ENCODE peak calls at places on chromosome 10, in five cellular contexts. One of them, this sample, is unnamed. For H3K4me1, the result is how much of the 10 kb centered on the place peaks cover.

GRCh38 chr10:124223711-124224085 is 130.3 kb upstream of the CHST15 start:
- DNase-seq in right atrium auricular region: no peak
- DNase-seq in kidney: no peak
- DNase-seq in small intestine: no peak
- DNase-seq in breast epithelium: no peak
- DNase-seq in this sample: no peak

GRCh38 chr10:101777085-101777856 is 1.4 kb upstream of the FGF8 start:
- DNase-seq in right atrium auricular region: no peak
- DNase-seq in kidney: peak
- DNase-seq in small intestine: no peak
- DNase-seq in breast epithelium: no peak
- DNase-seq in this sample: no peak

GRCh38 chr10:98587156-98587555 is 140.4 kb upstream of the HPS1 start:
- DNase-seq in right atrium auricular region: no peak
- DNase-seq in kidney: no peak
- DNase-seq in small intestine: no peak
- DNase-seq in breast epithelium: no peak
- DNase-seq in this sample: no peak

GRCh38 chr10:99676435-99676834 is 17.1 kb downstream of the ENTPD7 start:
- DNase-seq in right atrium auricular region: no peak
- DNase-seq in kidney: no peak
- DNase-seq in small intestine: peak
- DNase-seq in breast epithelium: no peak
- DNase-seq in this sample: no peak

GRCh38 chr10:132698761-132699391 is 87.1 kb downstream of the NKX6-2 start:
- DNase-seq in right atrium auricular region: no peak
- DNase-seq in kidney: peak
- DNase-seq in small intestine: no peak
- DNase-seq in breast epithelium: peak
- DNase-seq in this sample: no peak

GRCh38 chr10:21318768-21319167 is 206.7 kb downstream of the SKIDA1 start:
- DNase-seq in right atrium auricular region: no peak
- DNase-seq in kidney: no peak
- DNase-seq in small intestine: no peak
- DNase-seq in breast epithelium: no peak
- DNase-seq in this sample: no peak

GRCh38 chr10:103693070-103693811 is 162.1 kb downstream of the SH3PXD2A start:
- DNase-seq in right atrium auricular region: no peak
- DNase-seq in kidney: no peak
- DNase-seq in small intestine: peak
- DNase-seq in breast epithelium: no peak
- DNase-seq in this sample: no peak

GRCh38 chr10:133159950-133160812 is at the start of gene KNDC1:
- DNase-seq in right atrium auricular region: no peak
- DNase-seq in kidney: peak
- DNase-seq in small intestine: no peak
- DNase-seq in breast epithelium: peak
- DNase-seq in this sample: no peak

GRCh38 chr10:46525177-46525823 is 31.2 kb downstream of the GPRIN2 start:
- DNase-seq in right atrium auricular region: no peak
- DNase-seq in kidney: no peak
- DNase-seq in small intestine: no peak
- DNase-seq in breast epithelium: peak
- DNase-seq in this sample: no peak

GRCh38 chr10:19702215-19702614 is 114.0 kb upstream of the PLXDC2 start:
- DNase-seq in right atrium auricular region: no peak
- DNase-seq in kidney: no peak
- DNase-seq in small intestine: no peak
- DNase-seq in breast epithelium: no peak
- DNase-seq in this sample: no peak

GRCh38 chr10:34031410-34031809 is 696.9 kb upstream of the NRP1 start:
- DNase-seq in right atrium auricular region: peak
- DNase-seq in kidney: no peak
- DNase-seq in small intestine: no peak
- DNase-seq in breast epithelium: no peak
- DNase-seq in this sample: no peak

GRCh38 chr10:3908183-3908582 is 123.2 kb upstream of the KLF6 start:
- DNase-seq in right atrium auricular region: no peak
- DNase-seq in kidney: no peak
- DNase-seq in small intestine: no peak
- DNase-seq in breast epithelium: no peak
- DNase-seq in this sample: no peak

GRCh38 chr10:22475527-22475856 is 130.2 kb downstream of the SPAG6 start:
- DNase-seq in right atrium auricular region: no peak
- DNase-seq in kidney: no peak
- DNase-seq in small intestine: no peak
- DNase-seq in breast epithelium: no peak
- DNase-seq in this sample: no peak
- H3K4me3 ChIP-seq in right atrium auricular region: no peak
- H3K4me3 ChIP-seq in kidney: peak
- H3K4me3 ChIP-seq in small intestine: no peak
- H3K4me3 ChIP-seq in breast epithelium: peak
- H3K4me3 ChIP-seq in this sample: peak

GRCh38 chr10:119495545-119495944 is 47.0 kb downstream of the RGS10 start:
- DNase-seq in right atrium auricular region: no peak
- DNase-seq in kidney: no peak
- DNase-seq in small intestine: no peak
- DNase-seq in breast epithelium: no peak
- DNase-seq in this sample: no peak
- H3K4me1 ChIP-seq in right atrium auricular region: under half
- H3K4me1 ChIP-seq in kidney: under half
- H3K4me1 ChIP-seq in small intestine: under half
- H3K4me1 ChIP-seq in breast epithelium: under half
- H3K4me1 ChIP-seq in this sample: under half

GRCh38 chr10:58439632-58440364 is 54.6 kb downstream of the TFAM start:
- DNase-seq in right atrium auricular region: no peak
- DNase-seq in kidney: no peak
- DNase-seq in small intestine: no peak
- DNase-seq in breast epithelium: no peak
- DNase-seq in this sample: no peak

GRCh38 chr10:58438986-58439385 is 53.8 kb downstream of the TFAM start:
- DNase-seq in right atrium auricular region: no peak
- DNase-seq in kidney: no peak
- DNase-seq in small intestine: no peak
- DNase-seq in breast epithelium: no peak
- DNase-seq in this sample: no peak

GRCh38 chr10:58436071-58436470 is 50.9 kb downstream of the TFAM start:
- DNase-seq in right atrium auricular region: no peak
- DNase-seq in kidney: no peak
- DNase-seq in small intestine: peak
- DNase-seq in breast epithelium: no peak
- DNase-seq in this sample: no peak

GRCh38 chr10:58440484-58440883 is 55.3 kb downstream of the TFAM start:
- DNase-seq in right atrium auricular region: no peak
- DNase-seq in kidney: no peak
- DNase-seq in small intestine: no peak
- DNase-seq in breast epithelium: no peak
- DNase-seq in this sample: no peak

GRCh38 chr10:58438340-58438739 is 53.1 kb downstream of the TFAM start:
- DNase-seq in right atrium auricular region: no peak
- DNase-seq in kidney: no peak
- DNase-seq in small intestine: no peak
- DNase-seq in breast epithelium: no peak
- DNase-seq in this sample: no peak
- H3K4me3 ChIP-seq in right atrium auricular region: no peak
- H3K4me3 ChIP-seq in kidney: peak
- H3K4me3 ChIP-seq in small intestine: no peak
- H3K4me3 ChIP-seq in breast epithelium: no peak
- H3K4me3 ChIP-seq in this sample: no peak

DNA sequence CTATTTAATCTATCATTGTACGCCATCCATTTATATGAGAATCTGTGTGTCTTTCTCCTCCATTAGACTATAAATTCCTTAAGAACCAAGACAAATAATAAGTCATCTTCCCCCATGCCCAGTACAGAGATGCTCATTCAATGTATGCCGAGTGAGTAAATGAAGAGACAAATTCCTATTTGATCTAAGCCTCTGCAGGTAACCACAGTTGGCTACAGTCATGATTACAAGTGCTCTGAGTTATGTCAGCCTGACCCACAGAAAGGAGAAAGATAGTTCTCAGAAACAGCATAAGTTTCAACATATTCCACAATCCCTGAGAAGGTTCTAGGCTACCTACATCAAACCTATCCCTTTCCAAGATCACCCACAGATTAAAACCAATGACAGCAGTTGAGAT is 46.1 kb downstream of the MPP7 start:
- DNase-seq in right atrium auricular region: no peak
- DNase-seq in kidney: no peak
- DNase-seq in small intestine: no peak
- DNase-seq in breast epithelium: no peak
- DNase-seq in this sample: no peak
- H3K4me1 ChIP-seq in right atrium auricular region: under half
- H3K4me1 ChIP-seq in kidney: under half
- H3K4me1 ChIP-seq in small intestine: under half
- H3K4me1 ChIP-seq in breast epithelium: under half
- H3K4me1 ChIP-seq in this sample: under half

GRCh38 chr10:88928254-88928653 is 24.3 kb downstream of the ACTA2 start:
- DNase-seq in right atrium auricular region: no peak
- DNase-seq in kidney: no peak
- DNase-seq in small intestine: no peak
- DNase-seq in breast epithelium: no peak
- DNase-seq in this sample: no peak
- H3K4me3 ChIP-seq in right atrium auricular region: no peak
- H3K4me3 ChIP-seq in kidney: no peak
- H3K4me3 ChIP-seq in small intestine: no peak
- H3K4me3 ChIP-seq in breast epithelium: no peak
- H3K4me3 ChIP-seq in this sample: no peak

GRCh38 chr10:122486396-122487080 is 25.2 kb downstream of the HTRA1 start:
- DNase-seq in right atrium auricular region: no peak
- DNase-seq in kidney: no peak
- DNase-seq in small intestine: no peak
- DNase-seq in breast epithelium: no peak
- DNase-seq in this sample: no peak
- H3K4me1 ChIP-seq in right atrium auricular region: under half
- H3K4me1 ChIP-seq in kidney: under half
- H3K4me1 ChIP-seq in small intestine: under half
- H3K4me1 ChIP-seq in breast epithelium: under half
- H3K4me1 ChIP-seq in this sample: under half

GRCh38 chr10:44383749-44384600 is 922 bp downstream of the CXCL12 start:
- DNase-seq in right atrium auricular region: peak
- DNase-seq in kidney: peak
- DNase-seq in small intestine: no peak
- DNase-seq in breast epithelium: no peak
- DNase-seq in this sample: no peak
- H3K4me3 ChIP-seq in right atrium auricular region: peak
- H3K4me3 ChIP-seq in kidney: peak
- H3K4me3 ChIP-seq in small intestine: peak
- H3K4me3 ChIP-seq in breast epithelium: peak
- H3K4me3 ChIP-seq in this sample: peak

GRCh38 chr10:68333452-68333851 is 724 bp upstream of the PBLD start:
- DNase-seq in right atrium auricular region: no peak
- DNase-seq in kidney: no peak
- DNase-seq in small intestine: no peak
- DNase-seq in breast epithelium: no peak
- DNase-seq in this sample: no peak

GRCh38 chr10:68332259-68333057 is at the start of gene PBLD:
- DNase-seq in right atrium auricular region: peak
- DNase-seq in kidney: peak
- DNase-seq in small intestine: peak
- DNase-seq in breast epithelium: peak
- DNase-seq in this sample: no peak

GRCh38 chr10:68334672-68335467 is 2.1 kb upstream of the PBLD start:
- DNase-seq in right atrium auricular region: no peak
- DNase-seq in kidney: no peak
- DNase-seq in small intestine: no peak
- DNase-seq in breast epithelium: no peak
- DNase-seq in this sample: no peak

GRCh38 chr10:68333058-68333395 is 299 bp upstream of the PBLD start:
- DNase-seq in right atrium auricular region: no peak
- DNase-seq in kidney: no peak
- DNase-seq in small intestine: no peak
- DNase-seq in breast epithelium: no peak
- DNase-seq in this sample: no peak

GRCh38 chr10:68333905-68334431 is 1.2 kb upstream of the PBLD start:
- DNase-seq in right atrium auricular region: no peak
- DNase-seq in kidney: no peak
- DNase-seq in small intestine: no peak
- DNase-seq in breast epithelium: no peak
- DNase-seq in this sample: no peak
- H3K4me1 ChIP-seq in right atrium auricular region: under half
- H3K4me1 ChIP-seq in kidney: under half
- H3K4me1 ChIP-seq in small intestine: under half
- H3K4me1 ChIP-seq in breast epithelium: under half
- H3K4me1 ChIP-seq in this sample: under half

GRCh38 chr10:61391281-61391680 is 61.9 kb downstream of the TMEM26 start:
- DNase-seq in right atrium auricular region: no peak
- DNase-seq in kidney: no peak
- DNase-seq in small intestine: no peak
- DNase-seq in breast epithelium: no peak
- DNase-seq in this sample: no peak
- H3K4me3 ChIP-seq in right atrium auricular region: no peak
- H3K4me3 ChIP-seq in kidney: no peak
- H3K4me3 ChIP-seq in small intestine: no peak
- H3K4me3 ChIP-seq in breast epithelium: no peak
- H3K4me3 ChIP-seq in this sample: no peak

This sample was measured in iPS DF 6.9.